ENCODE peak calls at places on chromosome 3, in nine cellular contexts. S, C, Z, Q, N, E, F, I and T are unnamed samples.

GRCh38 chr3:129037093-129037419 is 23.5 kb upstream of the GP9 start:
- DNase-seq in S (no peak), C (no peak), Z (peak), Q (no peak), N (no peak), E (no peak), F (no peak), I (no peak), T (no peak)

GRCh38 chr3:37423825-37424224 is 249.4 kb upstream of the LRRFIP2 start:
- DNase-seq in S (no peak), C (no peak), Z (no peak), Q (no peak), N (no peak), E (no peak), F (no peak), I (no peak), T (no peak)

GRCh38 chr3:71541313-71541712 is 42.2 kb downstream of the FOXP1 start:
- DNase-seq in S (no peak), C (no peak), Z (no peak), Q (no peak), N (no peak), E (no peak), F (no peak), I (no peak), T (no peak)

GRCh38 chr3:44114142-44114541 is 127.5 kb upstream of the TOPAZ1 start:
- DNase-seq in S (no peak), C (peak), Z (no peak), Q (peak), N (peak), E (no peak), F (no peak), I (no peak), T (peak)

GRCh38 chr3:126129408-126129891 is 45.5 kb upstream of the SLC41A3 start:
- DNase-seq in S (no peak), C (no peak), Z (peak), Q (peak), N (no peak), E (no peak), F (peak), I (peak), T (no peak)

GRCh38 chr3:183698318-183698731 is 728 bp downstream of the YEATS2 start:
- DNase-seq in S (no peak), C (peak), Z (peak), Q (no peak), N (peak), E (no peak), F (peak), I (peak), T (peak)

GRCh38 chr3:135802171-135802570 is 163.4 kb upstream of the PPP2R3A start:
- DNase-seq in S (no peak), C (no peak), Z (no peak), Q (no peak), N (no peak), E (no peak), F (no peak), I (no peak), T (no peak)

GRCh38 chr3:127655641-127656040 is 17.1 kb upstream of the ABTB1 start:
- DNase-seq in S (no peak), C (no peak), Z (no peak), Q (no peak), N (no peak), E (peak), F (no peak), I (no peak), T (no peak)

GRCh38 chr3:186605078-186605477 is 7.8 kb upstream of the AHSG start:
- DNase-seq in S (no peak), C (no peak), Z (no peak), Q (no peak), N (no peak), E (no peak), F (no peak), I (no peak), T (no peak)

GRCh38 chr3:169661567-169662214 is 1.8 kb downstream of the MECOM start:
- DNase-seq in S (no peak), C (no peak), Z (no peak), Q (peak), N (no peak), E (no peak), F (peak), I (no peak), T (no peak)

GRCh38 chr3:194472290-194472920 is 14.4 kb downstream of the ATP13A3 start:
- DNase-seq in S (no peak), C (peak), Z (no peak), Q (no peak), N (peak), E (no peak), F (peak), I (no peak), T (peak)

GRCh38 chr3:73924063-73924462 is 299.3 kb upstream of the PDZRN3 start:
- DNase-seq in S (no peak), C (no peak), Z (no peak), Q (no peak), N (no peak), E (no peak), F (no peak), I (no peak), T (no peak)

GRCh38 chr3:160225181-160226025 is at the start of gene C3orf80:
- DNase-seq in S (peak), C (peak), Z (peak), Q (peak), N (peak), E (no peak), F (peak), I (peak), T (peak)

GRCh38 chr3:104831076-104831475 is 535.6 kb upstream of the ALCAM start:
- DNase-seq in S (no peak), C (no peak), Z (no peak), Q (no peak), N (no peak), E (no peak), F (no peak), I (no peak), T (no peak)